ENCODE peak calls at places on chromosomes 2 and 18, in four cellular contexts. One of them, this sample, is unnamed.

GRCh38 chr2:156892449-156893335 is 364.8 kb upstream of the GALNT5 start:
- DNase-seq in K562: no peak
- DNase-seq in HepG2: peak; percentile 34
- DNase-seq in GM12878: peak; percentile 7
- DNase-seq in this sample: peak; percentile 64

GRCh38 chr18:45066868-45067267 is 386.2 kb downstream of the SETBP1 start:
- DNase-seq in HepG2: no peak
- DNase-seq in K562: no peak
- DNase-seq in GM12878: peak; percentile 2
- DNase-seq in this sample: no peak

GRCh38 chr2:130150181-130151144 is 5.6 kb upstream of the CCDC74B start:
- DNase-seq in K562: no peak
- DNase-seq in GM12878: no peak
- DNase-seq in HepG2: no peak
- DNase-seq in this sample: no peak

GRCh38 chr2:233037078-233037477 is 4.6 kb downstream of the NEU2 start:
- DNase-seq in GM12878: no peak
- DNase-seq in HepG2: no peak
- DNase-seq in K562: no peak
- DNase-seq in this sample: no peak

GRCh38 chr18:36831139-36831538 is 2.2 kb downstream of the KIAA1328 start:
- DNase-seq in HepG2: no peak
- DNase-seq in GM12878: no peak
- DNase-seq in K562: no peak
- DNase-seq in this sample: no peak

GRCh38 chr2:188381614-188382013 is 89.9 kb downstream of the GULP1 start:
- DNase-seq in GM12878: no peak
- DNase-seq in HepG2: no peak
- DNase-seq in K562: no peak
- DNase-seq in this sample: peak; percentile 3

GRCh38 chr18:57915848-57916596 is 112.9 kb upstream of the ATP8B1 start:
- DNase-seq in K562: no peak
- DNase-seq in HepG2: peak; percentile 17
- DNase-seq in GM12878: no peak
- DNase-seq in this sample: no peak

GRCh38 chr18:3620146-3621119 is 170.5 kb downstream of the TGIF1 start:
- DNase-seq in K562: peak; percentile 53
- DNase-seq in HepG2: peak; percentile 46
- DNase-seq in GM12878: no peak
- DNase-seq in this sample: no peak

GRCh38 chr2:172788871-172789270 is 53.2 kb downstream of the RAPGEF4 start:
- DNase-seq in HepG2: no peak
- DNase-seq in GM12878: no peak
- DNase-seq in K562: no peak
- DNase-seq in this sample: no peak

GRCh38 chr2:156625360-156625995 is 189.3 kb downstream of the GPD2 start:
- DNase-seq in GM12878: no peak
- DNase-seq in K562: no peak
- DNase-seq in HepG2: no peak
- DNase-seq in this sample: no peak

GRCh38 chr18:50970006-50970405 is 2.2 kb downstream of the ELAC1 start:
- DNase-seq in GM12878: no peak
- DNase-seq in HepG2: no peak
- DNase-seq in K562: no peak
- DNase-seq in this sample: no peak

GRCh38 chr2:107448160-107448559 is 378.5 kb upstream of the RGPD4 start:
- DNase-seq in K562: no peak
- DNase-seq in GM12878: no peak
- DNase-seq in HepG2: no peak
- DNase-seq in this sample: no peak

GRCh38 chr18:21680148-21680547 is 24.4 kb downstream of the ABHD3 start:
- DNase-seq in K562: no peak
- DNase-seq in GM12878: no peak
- DNase-seq in HepG2: no peak
- DNase-seq in this sample: no peak

GRCh38 chr2:226190479-226191252 is 609.0 kb downstream of the IRS1 start:
- DNase-seq in GM12878: no peak
- DNase-seq in HepG2: peak; percentile 47
- DNase-seq in K562: no peak
- DNase-seq in this sample: no peak
- TF ChIP-seq ESRRA in GM12878: no peak
- TF ChIP-seq ESRRA in HepG2: no peak
- TF ChIP-seq ESRRA in K562: no peak
- TF ChIP-seq ESRRA in this sample: no peak

DNA sequence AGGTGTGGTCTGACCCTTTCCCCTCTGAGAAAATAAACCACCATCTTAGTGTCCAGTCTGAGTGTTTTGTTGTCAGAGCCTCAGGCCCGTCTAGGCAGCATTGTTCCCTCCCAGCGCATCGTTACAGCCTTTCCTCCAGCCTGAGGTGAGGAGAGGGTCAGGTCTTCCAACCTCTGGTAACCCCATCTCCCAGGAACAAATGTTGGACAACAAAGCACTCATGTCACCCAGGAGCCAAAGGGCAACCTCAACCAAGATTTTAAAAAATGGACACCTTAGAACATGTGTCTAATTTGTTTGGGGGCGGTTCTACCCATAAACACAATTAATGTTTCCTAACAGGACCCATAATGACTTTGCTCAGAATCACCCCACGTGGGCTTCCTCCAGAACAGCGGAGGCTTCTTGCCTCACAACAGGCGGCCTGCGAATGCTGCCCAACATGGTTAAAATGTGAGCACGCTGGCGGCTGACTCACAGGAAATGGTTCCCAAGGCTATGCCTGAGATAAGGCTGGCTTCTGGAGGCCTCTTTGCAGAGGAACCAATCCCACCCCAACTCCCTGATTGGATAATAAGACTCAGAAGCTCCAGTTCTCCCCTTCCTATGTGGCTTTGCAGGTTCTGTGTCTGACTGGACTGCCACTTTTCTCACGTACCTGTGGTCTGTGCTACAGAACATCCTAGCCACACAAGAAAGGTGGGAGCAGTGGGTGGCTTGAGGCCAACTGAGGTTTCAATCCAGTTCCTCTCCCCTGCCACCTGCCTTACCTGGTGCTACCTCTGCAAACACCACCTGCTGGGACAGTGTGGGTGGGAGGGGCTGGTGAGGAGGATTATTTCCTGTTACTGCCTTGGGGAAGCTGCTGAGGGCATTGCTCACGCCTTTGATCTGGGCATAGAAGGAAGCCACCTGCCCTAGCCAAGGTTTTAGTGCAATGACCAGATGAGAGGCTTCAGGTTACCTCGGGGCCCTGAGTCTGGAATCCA is 108.8 kb downstream of the B3GNT2 start:
- DNase-seq in K562: peak; percentile 70
- DNase-seq in GM12878: peak; percentile 71
- DNase-seq in HepG2: peak; percentile 57
- DNase-seq in this sample: no peak
- TF ChIP-seq KDM1A in K562: no peak
- TF ChIP-seq KDM1A in GM12878: no peak
- TF ChIP-seq KDM1A in HepG2: no peak
- TF ChIP-seq KDM1A in this sample: no peak

DNA sequence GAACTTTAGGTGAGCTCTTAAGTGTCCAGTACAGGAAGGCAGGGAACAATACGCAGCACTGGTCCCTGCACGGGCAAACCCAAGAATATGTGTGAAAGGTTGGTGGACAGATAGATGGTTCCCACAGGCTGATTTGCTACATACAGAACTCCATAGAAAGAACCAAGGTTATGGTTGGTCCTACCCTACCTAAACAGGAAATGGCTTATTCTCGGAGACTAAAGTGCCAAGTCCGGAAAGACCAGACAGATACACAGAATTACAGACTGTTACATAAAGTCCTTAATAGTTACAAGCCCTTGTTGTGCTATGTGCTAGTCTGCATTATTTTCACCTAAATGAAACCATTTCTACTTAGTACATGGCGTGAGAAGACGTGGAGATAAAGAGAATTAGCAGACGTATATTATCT is 1.2 kb downstream of the REV1 start:
- DNase-seq in K562: no peak
- DNase-seq in HepG2: peak; percentile 83
- DNase-seq in GM12878: peak; percentile 19
- DNase-seq in this sample: peak; percentile 28
- TF ChIP-seq REST in K562: no peak
- TF ChIP-seq REST in HepG2: no peak
- TF ChIP-seq REST in GM12878: no peak
- TF ChIP-seq REST in this sample: no peak

DNA sequence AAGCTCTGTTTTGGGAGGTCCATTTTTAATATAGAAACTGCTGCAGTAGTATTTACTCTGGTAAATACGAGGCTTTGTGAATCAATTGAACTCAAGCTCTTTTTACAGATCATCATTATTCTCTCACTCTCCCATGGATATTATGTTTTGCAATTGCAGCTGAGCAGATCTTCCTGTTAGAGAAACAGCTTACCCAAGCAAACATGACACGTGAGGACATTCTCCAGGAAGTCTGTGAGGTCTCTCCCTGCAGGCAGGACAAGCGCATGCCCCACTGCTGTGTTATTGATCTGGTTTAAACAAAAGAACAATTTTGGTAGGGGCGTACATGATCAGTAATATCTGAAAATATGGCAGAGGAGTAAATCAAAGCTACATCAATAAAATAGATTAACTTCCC is 72.1 kb downstream of the COL6A3 start:
- DNase-seq in HepG2: no peak
- DNase-seq in K562: no peak
- DNase-seq in GM12878: no peak
- DNase-seq in this sample: no peak
- TF ChIP-seq ESRRA in HepG2: no peak
- TF ChIP-seq ESRRA in K562: no peak
- TF ChIP-seq ESRRA in GM12878: no peak
- TF ChIP-seq ESRRA in this sample: no peak

GRCh38 chr2:163182764-163183354 is 344.3 kb upstream of the KCNH7 start:
- DNase-seq in K562: peak; percentile 10
- DNase-seq in GM12878: no peak
- DNase-seq in HepG2: no peak
- DNase-seq in this sample: peak; percentile 3

GRCh38 chr2:163187119-163187518 is 348.6 kb upstream of the KCNH7 start:
- DNase-seq in K562: no peak
- DNase-seq in GM12878: no peak
- DNase-seq in HepG2: no peak
- DNase-seq in this sample: no peak

GRCh38 chr2:163187995-163188655 is 349.6 kb upstream of the KCNH7 start:
- DNase-seq in HepG2: no peak
- DNase-seq in K562: no peak
- DNase-seq in GM12878: no peak
- DNase-seq in this sample: no peak

GRCh38 chr2:163185160-163185559 is 346.6 kb upstream of the KCNH7 start:
- DNase-seq in HepG2: no peak
- DNase-seq in GM12878: no peak
- DNase-seq in K562: no peak
- DNase-seq in this sample: no peak
- TF ChIP-seq KDM1A in HepG2: no peak
- TF ChIP-seq KDM1A in GM12878: no peak
- TF ChIP-seq KDM1A in K562: no peak
- TF ChIP-seq KDM1A in this sample: no peak